ENCODE peak calls at places on chromosomes 16 and 17, in nine cellular contexts. D, A, V, N, R, B, G, Z and F are unnamed samples.

GRCh38 chr16:2292221-2292620 is 24.3 kb upstream of the RNPS1 start:
- DNase-seq in D (no peak), A (no peak), V (no peak), N (no peak), R (no peak), B (no peak), G (no peak), Z (no peak), F (no peak)

GRCh38 chr16:23905027-23905426 is 69.2 kb downstream of the PRKCB start:
- DNase-seq in D (no peak), A (no peak), V (no peak), N (peak; percentile 66), R (no peak), B (no peak), G (peak; percentile 36), Z (peak; percentile 83), F (no peak)

GRCh38 chr16:80619824-80620223 is 79.0 kb downstream of the DYNLRB2 start:
- DNase-seq in D (no peak), A (no peak), V (no peak), N (no peak), R (no peak), B (no peak), G (no peak), Z (no peak), F (no peak)

GRCh38 chr17:42122371-42123303 is at the start of gene HSPB9:
- DNase-seq in D (no peak), A (no peak), V (peak; percentile 93), N (no peak), R (no peak), B (no peak), G (no peak), Z (peak; percentile 86), F (no peak)

GRCh38 chr17:45228121-45228941 is 6.6 kb downstream of the FMNL1 start:
- DNase-seq in D (no peak), A (no peak), V (no peak), N (no peak), R (no peak), B (no peak), G (no peak), Z (no peak), F (no peak)

GRCh38 chr17:48006936-48007703 is 30.5 kb downstream of the COPZ2 start:
- DNase-seq in D (no peak), A (no peak), V (no peak), N (no peak), R (no peak), B (no peak), G (no peak), Z (no peak), F (no peak)

GRCh38 chr16:67796099-67796718 is 10.2 kb downstream of the RANBP10 start:
- DNase-seq in D (no peak), A (no peak), V (no peak), N (no peak), R (no peak), B (no peak), G (no peak), Z (no peak), F (no peak)

GRCh38 chr17:146983-147761 is 9.8 kb downstream of the SCGB1C2 start:
- DNase-seq in D (no peak), A (no peak), V (peak; percentile 12), N (no peak), R (no peak), B (no peak), G (no peak), Z (no peak), F (no peak)

GRCh38 chr17:10635290-10635689 is 21.8 kb downstream of the MYH3 start:
- DNase-seq in D (no peak), A (no peak), V (no peak), N (no peak), R (no peak), B (no peak), G (no peak), Z (no peak), F (no peak)

GRCh38 chr17:43760254-43760852 is 1.8 kb upstream of the SOST start:
- DNase-seq in D (peak; percentile 64), A (peak; percentile 68), V (peak; percentile 90), N (peak; percentile 90), R (peak; percentile 93), B (peak; percentile 81), G (peak; percentile 93), Z (peak; percentile 95), F (peak; percentile 49)

GRCh38 chr16:3857189-3858013 is 23.1 kb downstream of the CREBBP start:
- DNase-seq in D (no peak), A (no peak), V (no peak), N (no peak), R (no peak), B (no peak), G (no peak), Z (no peak), F (no peak)

GRCh38 chr16:27169511-27170071 is 33.7 kb upstream of the KDM8 start:
- DNase-seq in D (peak; percentile 25), A (peak; percentile 55), V (no peak), N (peak; percentile 98), R (peak; percentile 44), B (no peak), G (peak; percentile 10), Z (peak; percentile 29), F (peak; percentile 32)

GRCh38 chr16:56289412-56289811 is 98.1 kb downstream of the GNAO1 start:
- DNase-seq in D (no peak), A (no peak), V (no peak), N (no peak), R (no peak), B (no peak), G (no peak), Z (no peak), F (no peak)

GRCh38 chr17:3770471-3770870 is 30.5 kb downstream of the ITGAE start:
- DNase-seq in D (no peak), A (peak; percentile 21), V (no peak), N (no peak), R (no peak), B (no peak), G (no peak), Z (peak; percentile 15), F (peak; percentile 28)

GRCh38 chr17:57589151-57590034 is 155.7 kb downstream of the CCDC182 start:
- DNase-seq in D (no peak), A (no peak), V (no peak), N (no peak), R (no peak), B (no peak), G (no peak), Z (no peak), F (no peak)

GRCh38 chr16:70444249-70445063 is 5.6 kb upstream of the ST3GAL2 start:
- DNase-seq in D (no peak), A (no peak), V (no peak), N (no peak), R (no peak), B (no peak), G (no peak), Z (no peak), F (no peak)

GRCh38 chr17:67717624-67718324 is at the start of gene NOL11:
- DNase-seq in D (peak; percentile 96), A (peak; percentile 99), V (peak; percentile 98), N (peak; percentile 98), R (peak; percentile 99), B (peak; percentile 80), G (peak; percentile 100), Z (peak; percentile 99), F (peak; percentile 96)

GRCh38 chr17:77288115-77288619 is 147.4 kb downstream of the SEC14L1 start:
- DNase-seq in D (no peak), A (no peak), V (no peak), N (no peak), R (no peak), B (no peak), G (no peak), Z (no peak), F (no peak)

GRCh38 chr17:83195330-83196087 is 116.1 kb downstream of the METRNL start:
- DNase-seq in D (peak; percentile 2), A (no peak), V (no peak), N (no peak), R (no peak), B (no peak), G (no peak), Z (no peak), F (no peak)

GRCh38 chr16:69894675-69895074 is 56.5 kb upstream of the CLEC18A start:
- DNase-seq in D (no peak), A (no peak), V (no peak), N (no peak), R (no peak), B (no peak), G (no peak), Z (no peak), F (no peak)

GRCh38 chr16:85902366-85903155 is 3.6 kb downstream of the IRF8 start:
- DNase-seq in D (no peak), A (no peak), V (peak; percentile 57), N (no peak), R (peak; percentile 17), B (peak; percentile 62), G (no peak), Z (peak; percentile 75), F (no peak)

GRCh38 chr17:31008374-31009035 is 37.7 kb downstream of the RNF135 start:
- DNase-seq in D (peak; percentile 38), A (no peak), V (peak; percentile 69), N (peak; percentile 45), R (peak; percentile 25), B (peak; percentile 61), G (peak; percentile 61), Z (peak; percentile 85), F (no peak)

GRCh38 chr17:15237106-15237425 is 28.1 kb downstream of the PMP22 start:
- DNase-seq in D (no peak), A (no peak), V (no peak), N (no peak), R (no peak), B (no peak), G (no peak), Z (no peak), F (no peak)

GRCh38 chr17:17938388-17939107 is 33.7 kb downstream of the TOM1L2 start:
- DNase-seq in D (no peak), A (no peak), V (no peak), N (no peak), R (no peak), B (no peak), G (no peak), Z (no peak), F (no peak)

GRCh38 chr17:64315032-64315490 is 52.0 kb upstream of the TEX2 start:
- DNase-seq in D (no peak), A (no peak), V (no peak), N (no peak), R (no peak), B (no peak), G (peak; percentile 90), Z (no peak), F (no peak)

GRCh38 chr17:40647549-40648325 is at the start of gene SMARCE1:
- DNase-seq in D (peak; percentile 46), A (peak; percentile 37), V (peak; percentile 74), N (peak; percentile 66), R (peak; percentile 27), B (peak; percentile 62), G (peak; percentile 83), Z (peak; percentile 87), F (peak; percentile 93)

GRCh38 chr17:76371656-76372628 is 12.5 kb upstream of the SPHK1 start:
- DNase-seq in D (no peak), A (no peak), V (no peak), N (peak; percentile 99), R (no peak), B (no peak), G (peak; percentile 95), Z (no peak), F (no peak)

GRCh38 chr17:46056800-46057304 is 57.8 kb downstream of the STH start:
- DNase-seq in D (no peak), A (no peak), V (no peak), N (peak; percentile 79), R (no peak), B (no peak), G (peak; percentile 84), Z (no peak), F (no peak)

GRCh38 chr16:85239239-85239638 is 127.0 kb upstream of the CIBAR2 start:
- DNase-seq in D (no peak), A (no peak), V (no peak), N (no peak), R (no peak), B (no peak), G (no peak), Z (no peak), F (no peak)

GRCh38 chr17:63975541-63976092 is 2.9 kb upstream of the SCN4A start:
- DNase-seq in D (no peak), A (no peak), V (no peak), N (no peak), R (no peak), B (no peak), G (no peak), Z (no peak), F (no peak)

GRCh38 chr17:81057079-81057730 is 22.3 kb downstream of the BAIAP2 start:
- DNase-seq in D (no peak), A (no peak), V (no peak), N (no peak), R (no peak), B (no peak), G (peak; percentile 31), Z (peak; percentile 43), F (no peak)